ENCODE peak calls at places on chromosomes 12 and 14, in seven cellular contexts. W, C, S, J, F, B and Y are unnamed samples.

GRCh38 chr12:105507311-105508035 is 177.0 kb downstream of the C12orf75 start:
- DNase-seq in W (no peak), J (no peak), S (no peak), B (no peak), C (no peak), F (no peak), Y (no peak)

GRCh38 chr12:53930591-53931255 is 7.9 kb upstream of the HOXC13 start:
- DNase-seq in F (no peak), J (no peak), C (no peak), S (no peak), W (no peak), B (no peak), Y (no peak)

GRCh38 chr12:23168459-23168858 is 543.5 kb downstream of the ETNK1 start:
- DNase-seq in S (no peak), W (no peak), B (no peak), C (no peak), F (no peak), J (no peak), Y (no peak)

GRCh38 chr12:122036153-122036552 is 14.5 kb downstream of the BCL7A start:
- DNase-seq in F (no peak), J (no peak), C (no peak), W (no peak), B (no peak), S (no peak), Y (no peak)

GRCh38 chr12:20089077-20089476 is 279.3 kb upstream of the PDE3A start:
- DNase-seq in S (no peak), J (no peak), F (peak; percentile 28), C (no peak), B (no peak), W (no peak), Y (no peak)

GRCh38 chr14:61185534-61185933 is 95.6 kb downstream of the TMEM30B start:
- DNase-seq in J (no peak), B (no peak), W (no peak), F (no peak), S (no peak), C (no peak), Y (no peak)

GRCh38 chr14:22472935-22473854 is 115.8 kb downstream of the DAD1 start:
- DNase-seq in S (peak; percentile 77), C (no peak), W (peak; percentile 17), F (peak; percentile 88), B (no peak), J (peak; percentile 89), Y (no peak)

GRCh38 chr14:78967111-78967809 is 797.1 kb downstream of the NRXN3 start:
- DNase-seq in C (no peak), B (no peak), J (no peak), S (no peak), F (no peak), W (no peak), Y (peak; percentile 24)

GRCh38 chr12:54759751-54760150 is 94.6 kb upstream of the MUCL1 start:
- DNase-seq in B (no peak), C (no peak), F (peak; percentile 55), S (peak; percentile 71), W (peak; percentile 4), J (peak; percentile 74), Y (peak; percentile 0)

GRCh38 chr14:100676089-100676685 is 50.5 kb upstream of the DLK1 start:
- DNase-seq in J (no peak), S (no peak), F (no peak), C (no peak), B (no peak), W (no peak), Y (no peak)

GRCh38 chr14:33393155-33393894 is 454.6 kb downstream of the NPAS3 start:
- DNase-seq in C (no peak), B (no peak), F (no peak), S (no peak), J (no peak), W (no peak), Y (no peak)

GRCh38 chr12:10354502-10354901 is 35.3 kb downstream of the KLRK1 start:
- DNase-seq in B (no peak), F (no peak), S (no peak), J (no peak), C (no peak), W (peak; percentile 33), Y (no peak)

GRCh38 chr12:88325076-88325827 is 183.1 kb downstream of the TMTC3 start:
- DNase-seq in W (peak; percentile 91), S (no peak), B (no peak), F (no peak), C (no peak), J (no peak), Y (peak; percentile 82)

GRCh38 chr12:110330544-110330943 is 49.5 kb downstream of the ATP2A2 start:
- DNase-seq in F (no peak), S (peak; percentile 51), W (peak; percentile 19), J (peak; percentile 89), C (no peak), B (no peak), Y (peak; percentile 17)

GRCh38 chr14:104658325-104658712 is 31.1 kb upstream of the INF2 start:
- DNase-seq in J (no peak), S (no peak), F (no peak), C (no peak), W (no peak), B (no peak), Y (no peak)

GRCh38 chr12:12376636-12377448 is 20.0 kb downstream of the BORCS5 start:
- DNase-seq in S (peak; percentile 40), W (peak; percentile 45), J (peak; percentile 82), F (peak; percentile 86), B (no peak), C (no peak), Y (peak; percentile 52)

GRCh38 chr14:55131782-55132181 is 2.7 kb downstream of the LGALS3 start:
- DNase-seq in J (no peak), W (no peak), S (no peak), C (no peak), F (peak; percentile 22), B (no peak), Y (no peak)

GRCh38 chr14:100677152-100677924 is 49.4 kb upstream of the DLK1 start:
- DNase-seq in B (no peak), J (peak; percentile 39), W (peak; percentile 50), S (peak; percentile 86), F (no peak), C (peak; percentile 67), Y (no peak)

GRCh38 chr12:34402228-34402898 is 380.1 kb downstream of the ALG10 start:
- DNase-seq in F (no peak), S (no peak), W (no peak), B (peak; percentile 2), J (no peak), C (peak; percentile 28), Y (no peak)

GRCh38 chr12:14607561-14607960 is 39.9 kb upstream of the PLBD1 start:
- DNase-seq in C (no peak), W (no peak), S (peak; percentile 62), J (no peak), F (no peak), B (no peak), Y (no peak)

GRCh38 chr12:56635539-56636117 is 5.5 kb upstream of the BAZ2A start:
- DNase-seq in J (no peak), S (no peak), B (no peak), F (peak; percentile 52), W (no peak), C (no peak), Y (no peak)

GRCh38 chr14:85793533-85793932 is 263.6 kb downstream of the FLRT2 start:
- DNase-seq in W (no peak), B (no peak), F (no peak), C (no peak), J (no peak), S (no peak), Y (no peak)

GRCh38 chr14:73700325-73700724 is 13.9 kb downstream of the PNMA1 start:
- DNase-seq in J (no peak), F (no peak), S (no peak), W (no peak), B (no peak), C (no peak), Y (no peak)

GRCh38 chr12:65155784-65156183 is 13.6 kb upstream of the LEMD3 start:
- DNase-seq in J (no peak), B (no peak), F (peak; percentile 41), W (no peak), C (no peak), S (no peak), Y (no peak)

GRCh38 chr12:65152012-65152411 is 17.4 kb upstream of the LEMD3 start:
- DNase-seq in F (no peak), J (no peak), B (no peak), W (no peak), C (no peak), S (no peak), Y (no peak)

GRCh38 chr12:65152586-65152985 is 16.8 kb upstream of the LEMD3 start:
- DNase-seq in F (no peak), C (no peak), S (no peak), B (no peak), J (no peak), W (no peak), Y (no peak)

GRCh38 chr12:65157091-65157490 is 12.3 kb upstream of the LEMD3 start:
- DNase-seq in S (no peak), J (no peak), F (no peak), B (no peak), W (no peak), C (no peak), Y (no peak)

GRCh38 chr12:65156366-65156831 is 13.0 kb upstream of the LEMD3 start:
- DNase-seq in C (no peak), B (no peak), W (no peak), F (peak; percentile 77), S (peak; percentile 47), J (no peak), Y (no peak)
- H3K4me3 ChIP-seq in C (no peak overlapping the region), B (no peak overlapping the region), W (no peak overlapping the region), F (peak overlapping the region; percentile 19), S (no peak overlapping the region), J (no peak overlapping the region), Y (no peak overlapping the region)

DNA sequence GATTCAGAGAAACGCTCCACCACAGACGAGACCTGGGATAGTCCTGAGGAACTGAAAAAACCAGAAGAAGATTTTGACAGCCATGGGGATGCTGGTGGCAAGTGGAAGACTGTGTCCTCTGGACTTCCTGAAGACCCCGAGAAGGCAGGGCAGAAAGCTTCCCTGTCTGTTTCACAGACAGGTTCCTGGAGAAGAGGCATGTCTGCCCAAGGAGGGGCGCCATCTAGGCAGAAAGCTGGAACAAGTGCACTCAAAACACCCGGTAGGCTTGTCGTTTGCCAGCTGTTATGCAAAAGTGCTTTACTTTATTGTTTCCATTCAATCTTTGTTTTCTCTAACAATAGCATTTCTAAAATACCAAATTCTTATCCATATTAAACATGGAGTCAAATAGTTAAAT is 287.3 kb downstream of the NAV3 start:
- DNase-seq in C (no peak), B (no peak), W (no peak), J (peak; percentile 37), S (no peak), F (no peak), Y (no peak)
- TF ChIP-seq CTCF in C (no peak), B (no peak), W (peak; percentile 8), J (peak; percentile 61), S (no peak), F (no peak), Y (no peak)

DNA sequence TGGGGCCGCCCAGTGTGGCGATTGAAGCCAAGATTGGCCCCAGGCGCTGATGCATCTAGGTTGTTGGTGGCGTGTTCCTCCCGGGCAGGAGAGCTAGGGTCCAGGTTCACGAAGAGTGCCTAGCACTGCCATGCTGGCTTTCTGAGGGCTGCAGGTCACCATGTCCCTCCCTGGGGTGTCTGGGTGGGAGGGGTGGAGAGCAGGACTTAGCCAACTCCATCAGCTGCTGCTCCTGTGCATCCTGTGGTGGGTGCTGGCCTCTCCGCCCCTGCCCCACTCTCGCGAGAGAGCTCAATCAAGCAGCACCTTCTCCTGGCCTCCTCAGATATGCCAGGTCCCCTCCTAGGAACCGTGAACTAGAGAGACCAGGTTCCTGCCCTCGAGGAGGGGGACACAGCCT is 1.8 kb downstream of the TRMT61A start:
- DNase-seq in C (no peak), B (no peak), F (no peak), J (no peak), S (no peak), W (no peak), Y (no peak)
- H3K4me3 ChIP-seq in C (no peak overlapping the region), B (no peak overlapping the region), F (no peak overlapping the region), J (no peak overlapping the region), S (no peak overlapping the region), W (no peak overlapping the region), Y (peak overlapping the region; percentile 93)

GRCh38 chr14:71208702-71209357 is 301.6 kb downstream of the PCNX1 start:
- DNase-seq in C (no peak), F (no peak), B (no peak), W (no peak), J (no peak), S (no peak), Y (no peak)
- TF ChIP-seq CTCF in C (no peak), F (no peak), B (no peak), W (no peak), J (peak; percentile 40), S (no peak), Y (no peak)